ENCODE peak calls at places on chromosomes 11 and 22, in six cellular contexts. Z is NAMALWA; S is fibroblast of gingiva; R is heart right ventricle; D is activated naive CD4-positive, alpha-beta T cell; G is activated CD8-positive, alpha-beta memory T cell treated with anti-CD3 and anti-CD28 coated beads, Interleukin-2, amount 50 U/mL, for 48 hours. L is an unnamed sample.

GRCh38 chr22:31969789-31970489 is 25.6 kb downstream of the YWHAH start:
- DNase-seq in Z (peak), S (peak), R (peak), D (no peak), G (peak), L (peak)

GRCh38 chr11:115761817-115762216 is 257.6 kb upstream of the CADM1 start:
- DNase-seq in Z (no peak), S (no peak), R (no peak), D (no peak), G (no peak), L (no peak)

GRCh38 chr11:62054484-62055121 is 69.2 kb upstream of the INCENP start:
- DNase-seq in Z (no peak), S (peak), R (no peak), D (no peak), G (no peak), L (no peak)

GRCh38 chr11:86592659-86593451 is 79.6 kb downstream of the ME3 start:
- DNase-seq in Z (peak), S (peak), R (no peak), D (peak), G (peak), L (peak)

GRCh38 chr11:119786431-119787073 is 57.6 kb upstream of the NECTIN1 start:
- DNase-seq in Z (no peak), S (no peak), R (no peak), D (no peak), G (no peak), L (no peak)

GRCh38 chr11:94326947-94327346 is 22.6 kb downstream of the IZUMO1R start:
- DNase-seq in Z (no peak), S (no peak), R (no peak), D (no peak), G (no peak), L (no peak)

GRCh38 chr11:132644511-132644910 is 887.8 kb downstream of the OPCML start:
- DNase-seq in Z (no peak), S (no peak), R (no peak), D (no peak), G (no peak), L (no peak)

GRCh38 chr22:19769393-19769715 is 8.8 kb downstream of the TBX1 start:
- DNase-seq in Z (no peak), S (no peak), R (no peak), D (no peak), G (no peak), L (no peak)

GRCh38 chr22:32810241-32811133 is 9.0 kb downstream of the TIMP3 start:
- DNase-seq in Z (no peak), S (no peak), R (no peak), D (no peak), G (no peak), L (no peak)

GRCh38 chr11:420911-421321 is 6.1 kb upstream of the SIGIRR start:
- DNase-seq in Z (no peak), S (no peak), R (peak), D (no peak), G (peak), L (no peak)

GRCh38 chr11:13064593-13064992 is 55.5 kb downstream of the RASSF10 start:
- DNase-seq in Z (no peak), S (no peak), R (no peak), D (no peak), G (no peak), L (no peak)

L was measured in activated effector memory CD4-positive, alpha-beta T cell treated with anti-CD3 and anti-CD28 coated beads, Interleukin-2, amount 50 U/mL, for 16 hours.